ENCODE peak calls at places on chromosomes 6 and 20, in four cellular contexts. T is heart right ventricle, M is T-helper 2 cell, B is GM04504. E is an unnamed sample.

GRCh38 chr6:101534386-101534785 is 140.9 kb downstream of the GRIK2 start:
- DNase-seq in T (no peak), M (no peak), B (no peak), E (no peak)

GRCh38 chr6:53815381-53816119 is 20.7 kb downstream of the LRRC1 start:
- DNase-seq in T (no peak), M (no peak), B (no peak), E (no peak)

GRCh38 chr6:31721351-31722020 is at the start of gene LY6G6C:
- DNase-seq in T (no peak), M (no peak), B (no peak), E (no peak)

GRCh38 chr6:1901556-1901955 is 291.8 kb downstream of the FOXC1 start:
- DNase-seq in T (no peak), M (no peak), B (no peak), E (no peak)

GRCh38 chr6:72035966-72036365 is 149.6 kb downstream of the RIMS1 start:
- DNase-seq in T (no peak), M (no peak), B (no peak), E (no peak)

GRCh38 chr20:59075934-59076508 is 33.4 kb upstream of the PRELID3B start:
- DNase-seq in T (no peak), M (no peak), B (no peak), E (no peak)

GRCh38 chr6:127768223-127768622 is 132.6 kb downstream of the THEMIS start:
- DNase-seq in T (no peak), M (no peak), B (no peak), E (no peak)

GRCh38 chr6:116398366-116399005 is 27.7 kb downstream of the DSE start:
- DNase-seq in T (no peak), M (no peak), B (no peak), E (no peak)

GRCh38 chr20:32908334-32909292 is 49.9 kb downstream of the EFCAB8 start:
- DNase-seq in T (no peak), M (no peak), B (no peak), E (no peak)

GRCh38 chr6:1610497-1611321 is 994 bp downstream of the FOXC1 start:
- DNase-seq in T (no peak), M (no peak), B (no peak), E (no peak)

GRCh38 chr20:44166008-44166407 is 21.0 kb downstream of the JPH2 start:
- DNase-seq in T (no peak), M (no peak), B (peak), E (no peak)

GRCh38 chr6:347951-348859 is 43.3 kb upstream of the IRF4 start:
- DNase-seq in T (no peak), M (no peak), B (no peak), E (no peak)

GRCh38 chr20:6533828-6534388 is 233.6 kb upstream of the BMP2 start:
- DNase-seq in T (no peak), M (no peak), B (peak), E (peak)

GRCh38 chr6:46329568-46329967 is 158.8 kb upstream of the ENPP5 start:
- DNase-seq in T (peak), M (no peak), B (no peak), E (no peak)

GRCh38 chr6:51161752-51162151 is 343.1 kb downstream of the TFAP2B start:
- DNase-seq in T (no peak), M (no peak), B (no peak), E (no peak)

GRCh38 chr20:24992420-24993205 is at the start of gene APMAP:
- DNase-seq in T (peak), M (peak), B (peak), E (peak)

GRCh38 chr20:47724910-47725247 is 60.4 kb downstream of the SULF2 start:
- DNase-seq in T (no peak), M (no peak), B (no peak), E (no peak)

GRCh38 chr20:59002874-59003399 is 4.1 kb downstream of the CTSZ start:
- DNase-seq in T (no peak), M (no peak), B (no peak), E (no peak)

GRCh38 chr6:148885154-148885870 is 138.5 kb downstream of the UST start:
- DNase-seq in T (no peak), M (no peak), B (peak), E (no peak)

GRCh38 chr6:142811923-142812322 is 133.1 kb downstream of the HIVEP2 start:
- DNase-seq in T (no peak), M (no peak), B (no peak), E (no peak)

GRCh38 chr20:7540018-7540417 is 400.2 kb downstream of the HAO1 start:
- DNase-seq in T (no peak), M (no peak), B (no peak), E (no peak)

GRCh38 chr6:167093922-167094432 is 28.9 kb upstream of the CCR6 start:
- DNase-seq in T (no peak), M (peak), B (no peak), E (no peak)

GRCh38 chr6:139109558-139109957 is 25.3 kb upstream of the HECA start:
- DNase-seq in T (peak), M (no peak), B (no peak), E (no peak)

GRCh38 chr20:48702388-48703041 is 125.3 kb downstream of the PREX1 start:
- DNase-seq in T (no peak), M (no peak), B (no peak), E (no peak)

GRCh38 chr6:22062807-22063408 is 233.9 kb downstream of the PRL start:
- DNase-seq in T (no peak), M (peak), B (no peak), E (no peak)

GRCh38 chr6:112846711-112847110 is 499.6 kb downstream of the RFPL4B start:
- DNase-seq in T (peak), M (no peak), B (no peak), E (no peak)

GRCh38 chr20:47086316-47086715 is 191.7 kb downstream of the EYA2 start:
- DNase-seq in T (no peak), M (no peak), B (no peak), E (no peak)

GRCh38 chr6:154572592-154572991 is 62.1 kb upstream of the CNKSR3 start:
- DNase-seq in T (no peak), M (no peak), B (no peak), E (no peak)

GRCh38 chr6:152680879-152681517 is 16.7 kb upstream of the MYCT1 start:
- DNase-seq in T (no peak), M (no peak), B (no peak), E (no peak)

GRCh38 chr20:62961799-62962198 is 9.3 kb downstream of the SLC17A9 start:
- DNase-seq in T (no peak), M (no peak), B (no peak), E (no peak)

GRCh38 chr6:33183071-33183683 is 9.1 kb downstream of the COL11A2 start:
- DNase-seq in T (no peak), M (no peak), B (no peak), E (no peak)

GRCh38 chr6:14046476-14047068 is 71.0 kb upstream of the CD83 start:
- DNase-seq in T (no peak), M (no peak), B (no peak), E (no peak)

GRCh38 chr6:72248621-72249020 is 362.3 kb downstream of the RIMS1 start:
- DNase-seq in T (no peak), M (no peak), B (no peak), E (no peak)

GRCh38 chr6:1388927-1389790 is at the start of gene FOXF2:
- DNase-seq in T (no peak), M (no peak), B (no peak), E (no peak)

GRCh38 chr6:47308674-47309325 is 905 bp downstream of the TNFRSF21 start:
- DNase-seq in T (peak), M (no peak), B (peak), E (no peak)

GRCh38 chr6:56328366-56328765 is 81.0 kb upstream of the COL21A1 start:
- DNase-seq in T (no peak), M (no peak), B (no peak), E (no peak)